ENCODE peak calls at places on chromosomes 2 and 18, in seven cellular contexts. V is A549, I is GM12878, L is ovary, S is IMR-90, J is stomach, O is breast epithelium. K is an unnamed sample.
A peak's percentile ranks its signal among the peaks of the same experiment; 100 is the strongest.

GRCh38 chr2:71601136-71602114 is 148.1 kb downstream of the DYSF start:
- DNase-seq in V (no peak), L (peak; percentile 3), I (no peak), O (no peak), J (no peak), S (no peak), K (no peak)

GRCh38 chr2:141399270-141399669 is 731.5 kb downstream of the LRP1B start:
- DNase-seq in L (no peak), O (no peak), V (peak; percentile 5), J (no peak), I (no peak), S (peak; percentile 14), K (no peak)

GRCh38 chr2:6757215-6757614 is 108.5 kb downstream of the CMPK2 start:
- DNase-seq in L (no peak), S (no peak), I (no peak), V (no peak), J (no peak), O (no peak), K (no peak)

GRCh38 chr18:59696311-59697235 is 650 bp downstream of the CCBE1 start:
- DNase-seq in J (no peak), O (no peak), V (no peak), S (peak; percentile 59), L (peak; percentile 66), I (no peak), K (no peak)

GRCh38 chr2:230158468-230158867 is 61.3 kb downstream of the SP110 start:
- DNase-seq in J (no peak), V (no peak), S (no peak), I (no peak), O (no peak), L (no peak), K (no peak)

GRCh38 chr2:132560562-132560961 is 109.4 kb downstream of the LYPD1 start:
- DNase-seq in L (no peak), J (peak; percentile 62), S (no peak), I (no peak), O (no peak), V (no peak), K (no peak)

GRCh38 chr2:230908595-230909191 is 16.3 kb downstream of the GPR55 start:
- DNase-seq in J (peak; percentile 23), I (no peak), O (no peak), L (no peak), V (peak; percentile 33), S (peak; percentile 93), K (no peak)

GRCh38 chr2:8536686-8537571 is 144.9 kb upstream of the ID2 start:
- DNase-seq in L (no peak), V (no peak), I (no peak), O (no peak), J (no peak), S (peak; percentile 20), K (peak; percentile 65)

GRCh38 chr18:55544028-55544427 is 44.0 kb downstream of the TCF4 start:
- DNase-seq in I (no peak), L (no peak), J (no peak), O (no peak), S (no peak), V (no peak), K (no peak)

GRCh38 chr2:220743203-220743602 is 828.9 kb downstream of the EPHA4 start:
- DNase-seq in V (no peak), S (no peak), I (no peak), J (no peak), O (no peak), L (no peak), K (no peak)

GRCh38 chr2:7497223-7497622 is 580.0 kb downstream of the RNF144A start:
- DNase-seq in I (no peak), L (no peak), O (no peak), V (no peak), J (no peak), S (no peak), K (no peak)

GRCh38 chr2:33363599-33364300 is 112.7 kb upstream of the RASGRP3 start:
- DNase-seq in L (no peak), S (peak; percentile 83), V (no peak), J (no peak), I (no peak), O (no peak), K (no peak)

GRCh38 chr2:151238527-151239487 is 22.9 kb downstream of the RBM43 start:
- DNase-seq in S (peak; percentile 89), V (peak; percentile 49), O (peak; percentile 53), J (no peak), L (peak; percentile 47), I (peak; percentile 8), K (peak; percentile 82)

GRCh38 chr18:25795178-25795577 is 295.2 kb downstream of the SS18 start:
- DNase-seq in V (no peak), J (no peak), L (no peak), O (no peak), I (no peak), S (no peak), K (no peak)

GRCh38 chr2:199602896-199603482 is 145.2 kb upstream of the SATB2 start:
- DNase-seq in J (no peak), I (no peak), O (no peak), V (no peak), S (no peak), L (no peak), K (no peak)

GRCh38 chr18:35155403-35156117 is 85.3 kb upstream of the ZNF397 start:
- DNase-seq in O (no peak), L (no peak), J (no peak), S (peak; percentile 15), I (no peak), V (no peak), K (peak; percentile 24)

GRCh38 chr2:67268806-67269205 is 128.3 kb upstream of the ETAA1 start:
- DNase-seq in S (peak; percentile 88), O (no peak), V (no peak), L (no peak), J (no peak), I (no peak), K (no peak)

GRCh38 chr2:151849413-151850010 is 21.3 kb upstream of the ARL5A start:
- DNase-seq in S (no peak), L (no peak), J (no peak), V (no peak), O (no peak), I (no peak), K (no peak)

GRCh38 chr2:179877601-179878364 is 16.4 kb upstream of the ZNF385B start:
- DNase-seq in S (peak; percentile 10), V (no peak), O (no peak), I (no peak), L (no peak), J (no peak), K (no peak)

GRCh38 chr18:24995056-24995455 is 356.9 kb downstream of the ZNF521 start:
- DNase-seq in J (no peak), V (no peak), O (no peak), I (no peak), L (no peak), S (peak; percentile 83), K (no peak)

GRCh38 chr2:141941224-141941714 is 189.5 kb downstream of the LRP1B start:
- DNase-seq in V (no peak), S (no peak), L (no peak), J (no peak), O (no peak), I (no peak), K (no peak)

GRCh38 chr2:162091325-162092007 is 17.5 kb upstream of the DPP4 start:
- DNase-seq in V (no peak), L (no peak), I (no peak), O (no peak), S (peak; percentile 42), J (no peak), K (no peak)

GRCh38 chr2:208399201-208399600 is 7.4 kb upstream of the PTH2R start:
- DNase-seq in S (no peak), V (no peak), O (no peak), I (no peak), L (no peak), J (no peak), K (no peak)

GRCh38 chr2:208511016-208511415 is 104.4 kb downstream of the PTH2R start:
- DNase-seq in S (no peak), L (no peak), V (no peak), I (no peak), J (no peak), O (no peak), K (no peak)

GRCh38 chr18:697771-698170 is 14.7 kb downstream of the ENOSF1 start:
- DNase-seq in J (peak; percentile 13), V (no peak), S (no peak), O (no peak), I (no peak), L (no peak), K (no peak)
- TF ChIP-seq POLR2A in J (no peak), V (no peak), S (no peak), O (no peak), I (no peak), L (no peak), K (no peak)

DNA sequence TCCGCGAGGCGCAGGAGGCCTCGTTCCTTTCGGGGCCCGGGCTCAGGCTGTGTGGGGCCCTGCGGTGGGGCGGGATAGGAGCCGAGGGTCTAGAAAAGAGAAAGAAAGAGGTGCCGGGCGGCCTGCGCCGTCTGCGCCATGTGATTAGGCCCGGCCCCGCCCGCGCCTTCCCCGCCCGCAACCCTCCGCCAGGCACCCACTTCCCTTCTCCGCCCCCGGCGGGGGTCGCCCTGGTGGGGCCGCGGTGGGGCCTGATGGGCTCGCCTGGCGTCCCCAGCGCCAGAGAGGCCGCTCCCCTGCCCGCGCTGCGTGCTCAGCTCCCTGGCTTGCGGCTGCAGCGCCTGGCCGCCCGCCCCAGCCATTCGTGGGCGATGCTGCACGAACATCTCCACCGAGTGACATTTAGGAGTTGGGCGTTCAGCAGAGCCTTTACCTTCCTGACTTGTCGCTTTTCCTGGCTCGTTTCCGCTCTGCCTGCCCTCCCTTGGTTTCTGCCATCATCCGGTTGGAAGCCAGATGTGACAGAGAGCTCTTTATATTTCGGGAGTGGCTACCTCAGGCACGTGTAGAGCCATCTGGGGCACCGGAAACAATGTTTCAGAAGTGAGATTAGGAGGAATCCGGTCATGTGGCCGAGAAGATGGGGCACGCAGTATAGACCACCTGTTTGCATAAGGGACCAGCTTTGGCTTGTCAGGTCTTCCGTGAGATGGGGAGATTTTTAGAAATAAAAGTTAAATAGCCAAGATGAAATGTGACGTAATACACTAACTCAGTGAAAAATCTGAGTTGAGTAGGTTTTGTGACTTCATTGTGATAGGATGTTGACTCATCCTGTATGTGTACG is 1.1 kb downstream of the GLS start:
- DNase-seq in I (peak; percentile 80), V (no peak), J (peak; percentile 59), L (peak; percentile 68), S (peak; percentile 87), O (peak; percentile 76), K (peak; percentile 83)
- TF ChIP-seq POLR2A in I (peak; percentile 92), V (peak; percentile 18), J (no peak), L (no peak), S (peak; percentile 50), O (peak; percentile 18), K (peak; percentile 50)

GRCh38 chr2:54579061-54579681 is 123.0 kb downstream of the SPTBN1 start:
- DNase-seq in O (no peak), J (no peak), I (no peak), S (no peak), L (no peak), V (no peak), K (no peak)
- TF ChIP-seq POLR2A in O (no peak), J (no peak), I (no peak), S (no peak), L (no peak), V (no peak), K (no peak)

DNA sequence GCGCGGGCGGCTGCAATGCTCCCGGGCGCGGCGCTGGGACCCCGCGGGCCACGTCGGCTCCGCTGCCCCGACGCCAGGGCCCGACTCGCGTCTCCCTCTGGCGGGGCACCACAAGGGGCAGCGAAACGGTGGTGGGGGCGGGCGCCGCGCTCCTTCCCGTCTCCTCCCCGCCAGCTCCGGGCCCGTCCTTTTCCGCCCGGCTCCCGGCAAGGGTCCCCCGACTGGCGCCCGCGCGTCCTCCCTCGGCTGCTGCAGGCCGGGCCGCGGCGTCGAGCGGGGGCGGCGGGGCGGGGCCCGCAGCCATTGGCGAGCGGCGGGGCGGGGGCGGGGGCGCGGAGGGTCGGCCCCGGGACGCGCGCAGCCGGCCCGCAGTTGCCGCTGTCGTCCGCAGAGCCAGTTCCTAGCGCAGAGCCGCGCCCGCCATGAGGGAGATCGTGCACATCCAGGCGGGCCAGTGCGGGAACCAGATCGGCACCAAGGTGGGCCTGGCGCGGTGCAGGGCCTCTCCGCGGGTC is at the start of gene TUBB6:
- DNase-seq in L (peak; percentile 77), S (peak; percentile 81), I (no peak), V (peak; percentile 24), O (peak; percentile 61), J (peak; percentile 47), K (peak; percentile 88)
- TF ChIP-seq POLR2A in L (no peak), S (peak; percentile 97), I (peak; percentile 87), V (peak; percentile 81), O (no peak), J (no peak), K (no peak)